ENCODE peak calls at places on chromosomes 3 and 15, in nine cellular contexts. K is NCI-H2107; B is A172; Q is hepatocyte; Z is EH; X is T-helper 1 cell; Y is activated CD4-positive, alpha-beta T cell treated with anti-CD3 and anti-CD28 coated beads, Interleukin-2, amount 50 U/mL, for 24 hours; D is stimulated activated CD4-positive, alpha-beta T cell treated with anti-CD3 and anti-CD28 coated beads, Interleukin-4, amount 100 ng/mL, for 24 hours; J is GM20000. G is an unnamed sample.

GRCh38 chr3:188349963-188350332 is 196.0 kb downstream of the LPP start:
- DNase-seq in K (no peak), B (no peak), Q (no peak), Z (no peak), X (no peak), Y (no peak), D (no peak), J (no peak), G (no peak)

GRCh38 chr3:141578197-141578596 is 91.4 kb downstream of the RASA2 start:
- DNase-seq in K (no peak), B (no peak), Q (no peak), Z (peak; percentile 39), X (no peak), Y (no peak), D (no peak), J (no peak), G (no peak)

GRCh38 chr15:71883447-71883846 is 73.1 kb downstream of the NR2E3 start:
- DNase-seq in K (no peak), B (no peak), Q (no peak), Z (no peak), X (no peak), Y (no peak), D (no peak), J (no peak), G (no peak)

GRCh38 chr3:52851348-52851747 is 16.5 kb upstream of the MUSTN1 start:
- DNase-seq in K (no peak), B (peak; percentile 50), Q (peak; percentile 70), Z (peak; percentile 64), X (no peak), Y (peak; percentile 21), D (peak; percentile 30), J (peak; percentile 68), G (no peak)

GRCh38 chr3:73502609-73503560 is 121.9 kb downstream of the PDZRN3 start:
- DNase-seq in K (peak; percentile 16), B (peak; percentile 29), Q (peak; percentile 82), Z (peak; percentile 88), X (peak; percentile 41), Y (peak; percentile 27), D (peak; percentile 53), J (peak; percentile 72), G (peak; percentile 16)

GRCh38 chr15:82945326-82945725 is 7.2 kb downstream of the HOMER2 start:
- DNase-seq in K (no peak), B (no peak), Q (no peak), Z (no peak), X (no peak), Y (no peak), D (no peak), J (no peak), G (no peak)

GRCh38 chr15:82158811-82159210 is 103.7 kb downstream of the EFL1 start:
- DNase-seq in K (no peak), B (peak; percentile 64), Q (no peak), Z (no peak), X (no peak), Y (no peak), D (no peak), J (no peak), G (no peak)

GRCh38 chr15:38843736-38844590 is 279.3 kb upstream of the RASGRP1 start:
- DNase-seq in K (no peak), B (peak; percentile 72), Q (peak; percentile 26), Z (peak; percentile 97), X (no peak), Y (no peak), D (no peak), J (no peak), G (no peak)

GRCh38 chr15:70474682-70475438 is 288.5 kb downstream of the UACA start:
- DNase-seq in K (no peak), B (peak; percentile 97), Q (no peak), Z (peak; percentile 87), X (no peak), Y (no peak), D (peak; percentile 26), J (no peak), G (no peak)

GRCh38 chr3:134186391-134186790 is 64.3 kb downstream of the RYK start:
- DNase-seq in K (no peak), B (no peak), Q (no peak), Z (no peak), X (no peak), Y (no peak), D (no peak), J (no peak), G (no peak)

GRCh38 chr15:52113708-52114107 is 1.1 kb upstream of the BCL2L10 start:
- DNase-seq in K (no peak), B (no peak), Q (no peak), Z (no peak), X (no peak), Y (no peak), D (no peak), J (no peak), G (no peak)

GRCh38 chr3:152843955-152844354 is 9.0 kb downstream of the P2RY1 start:
- DNase-seq in K (no peak), B (no peak), Q (peak; percentile 17), Z (no peak), X (no peak), Y (no peak), D (no peak), J (no peak), G (no peak)

GRCh38 chr3:76034652-76035051 is 249.3 kb upstream of the ZNF717 start:
- DNase-seq in K (no peak), B (no peak), Q (no peak), Z (no peak), X (no peak), Y (no peak), D (no peak), J (no peak), G (no peak)

GRCh38 chr3:57063027-57063426 is 2.6 kb downstream of the SPATA12 start:
- DNase-seq in K (no peak), B (no peak), Q (no peak), Z (no peak), X (no peak), Y (no peak), D (no peak), J (no peak), G (no peak)

GRCh38 chr15:70091649-70092461 is 5.9 kb downstream of the TLE3 start:
- DNase-seq in K (peak; percentile 13), B (no peak), Q (peak; percentile 51), Z (no peak), X (no peak), Y (no peak), D (peak; percentile 23), J (no peak), G (peak; percentile 85)

G was measured in NCI-H187 treated with DMSO at 0.1 percent for 48 hours.